ENCODE peak calls at places on chromosomes 5 and 9, in nine cellular contexts. U, K, V, A, N, T, H, X and B are unnamed samples.

GRCh38 chr5:127492854-127493738 is 24.3 kb upstream of the PRRC1 start:
- DNase-seq in U (peak; percentile 35), K (peak; percentile 54), V (peak; percentile 72), A (no peak), N (peak; percentile 30), T (peak; percentile 36), H (no peak), X (no peak), B (no peak)

GRCh38 chr5:124371121-124371706 is 375.2 kb downstream of the ZNF608 start:
- DNase-seq in U (no peak), K (no peak), V (peak; percentile 33), A (peak; percentile 49), N (no peak), T (peak; percentile 4), H (peak; percentile 18), X (no peak), B (peak; percentile 70)

GRCh38 chr5:93280518-93280917 is 300.5 kb downstream of the NR2F1-AS1 start:
- DNase-seq in U (no peak), K (no peak), V (no peak), A (no peak), N (peak; percentile 24), T (no peak), H (no peak), X (no peak), B (no peak)

GRCh38 chr5:125311743-125312142 is 565.3 kb upstream of the ZNF608 start:
- DNase-seq in U (no peak), K (no peak), V (peak; percentile 87), A (no peak), N (no peak), T (peak; percentile 94), H (no peak), X (no peak), B (no peak)

GRCh38 chr5:107968465-107968864 is 297.7 kb upstream of the EFNA5 start:
- DNase-seq in U (no peak), K (no peak), V (peak; percentile 62), A (no peak), N (no peak), T (peak; percentile 54), H (no peak), X (no peak), B (no peak)

GRCh38 chr5:135993248-135993893 is 35.4 kb upstream of the TGFBI start:
- DNase-seq in U (no peak), K (no peak), V (peak; percentile 68), A (no peak), N (no peak), T (peak; percentile 73), H (no peak), X (no peak), B (no peak)

GRCh38 chr5:62093981-62094380 is 212.0 kb upstream of the KIF2A start:
- DNase-seq in U (no peak), K (no peak), V (peak; percentile 26), A (no peak), N (no peak), T (peak; percentile 7), H (no peak), X (no peak), B (peak; percentile 44)

GRCh38 chr5:128349044-128349629 is 188.9 kb downstream of the FBN2 start:
- DNase-seq in U (no peak), K (peak; percentile 8), V (no peak), A (peak; percentile 28), N (no peak), T (peak; percentile 10), H (peak; percentile 27), X (no peak), B (peak; percentile 30)

GRCh38 chr5:79602884-79603283 is 9.4 kb upstream of the TENT2 start:
- DNase-seq in U (no peak), K (no peak), V (no peak), A (peak; percentile 66), N (no peak), T (no peak), H (no peak), X (no peak), B (no peak)

GRCh38 chr5:95781101-95781583 is 41.4 kb downstream of the GLRX start:
- DNase-seq in U (peak; percentile 66), K (peak; percentile 62), V (peak; percentile 93), A (peak; percentile 89), N (peak; percentile 73), T (peak; percentile 85), H (peak; percentile 84), X (peak; percentile 81), B (peak; percentile 75)

GRCh38 chr5:141371572-141372475 is 1.8 kb downstream of the PCDHGB3 start:
- DNase-seq in U (no peak), K (no peak), V (no peak), A (no peak), N (no peak), T (no peak), H (no peak), X (no peak), B (no peak)
- H3K9me3 ChIP-seq in U (peaks cover 6% of the 10 kb centered on the region), K (no peaks in the 10 kb centered on the region), V (no peaks in the 10 kb centered on the region), A (peaks cover 100% of the 10 kb centered on the region), N (peaks cover 53% of the 10 kb centered on the region), T (peaks cover 57% of the 10 kb centered on the region), H (no peaks in the 10 kb centered on the region), X (peaks cover 30% of the 10 kb centered on the region), B (peaks cover 47% of the 10 kb centered on the region)

GRCh38 chr9:136587145-136587943 is 41.5 kb upstream of the NOTCH1 start:
- DNase-seq in U (no peak), K (no peak), V (peak; percentile 63), A (peak; percentile 31), N (no peak), T (peak; percentile 48), H (peak; percentile 91), X (peak; percentile 86), B (peak; percentile 15)

GRCh38 chr9:136587944-136588662 is 42.3 kb upstream of the NOTCH1 start:
- DNase-seq in U (no peak), K (no peak), V (no peak), A (no peak), N (no peak), T (no peak), H (peak; percentile 73), X (no peak), B (no peak)

GRCh38 chr9:136590788-136591187 is 44.9 kb upstream of the NOTCH1 start:
- DNase-seq in U (no peak), K (no peak), V (no peak), A (no peak), N (no peak), T (no peak), H (no peak), X (no peak), B (no peak)

GRCh38 chr9:136589766-136590740 is 44.2 kb upstream of the NOTCH1 start:
- DNase-seq in U (no peak), K (no peak), V (no peak), A (no peak), N (no peak), T (no peak), H (no peak), X (no peak), B (no peak)

DNA sequence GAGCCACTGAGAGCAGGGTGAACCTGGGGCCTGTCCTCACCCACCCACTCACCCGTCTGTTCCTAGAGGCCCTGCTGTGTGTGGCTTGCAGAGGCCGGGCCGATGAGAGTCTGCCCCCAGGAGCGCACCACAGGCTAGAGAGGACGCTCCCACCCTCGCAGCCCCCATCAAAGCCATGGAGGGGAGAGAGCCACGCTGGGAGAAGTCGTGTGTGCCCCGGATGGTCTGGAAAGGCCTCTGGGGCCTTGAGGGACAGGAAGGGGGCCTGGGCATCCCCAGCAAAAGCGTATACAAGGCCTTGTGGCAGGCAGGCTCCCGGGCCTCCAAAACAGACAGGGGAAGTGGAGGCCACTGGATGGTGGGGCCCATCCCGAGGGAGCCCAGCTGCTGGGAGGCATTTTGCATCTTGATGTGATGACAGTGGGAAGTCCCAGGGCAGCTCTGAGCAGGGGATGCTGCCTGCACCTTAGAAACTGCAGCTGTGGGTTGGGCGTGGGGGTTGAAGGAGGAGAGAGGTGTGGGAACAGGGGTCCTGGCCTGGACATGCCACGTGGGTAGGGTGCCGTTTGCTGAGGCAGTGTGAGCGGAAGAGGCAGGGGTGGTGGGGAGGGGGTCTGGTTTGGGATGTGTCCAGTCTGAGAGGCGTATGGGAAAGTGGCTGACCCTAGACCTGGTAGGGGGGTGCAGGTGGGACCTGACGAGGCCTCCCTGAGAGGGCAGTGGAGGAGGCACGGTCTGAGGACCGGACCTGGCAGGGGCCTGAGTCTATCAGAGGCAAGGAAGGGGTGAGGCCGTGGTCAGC is 43.0 kb upstream of the NOTCH1 start:
- DNase-seq in U (no peak), K (no peak), V (no peak), A (no peak), N (no peak), T (no peak), H (no peak), X (no peak), B (no peak)
- H3K27me3 ChIP-seq in U (no peaks in the 10 kb centered on the region), K (no peaks in the 10 kb centered on the region), V (no peaks in the 10 kb centered on the region), A (peaks cover 13% of the 10 kb centered on the region), N (peaks cover 94% of the 10 kb centered on the region), T (peaks cover 7% of the 10 kb centered on the region), H (no peaks in the 10 kb centered on the region), X (no peaks in the 10 kb centered on the region), B (no peaks in the 10 kb centered on the region)

GRCh38 chr5:139374909-139375308 is 8.2 kb downstream of the SLC23A1 start:
- DNase-seq in U (no peak), K (no peak), V (no peak), A (peak; percentile 13), N (no peak), T (no peak), H (no peak), X (peak; percentile 18), B (no peak)

GRCh38 chr5:139378101-139378825 is 4.8 kb downstream of the SLC23A1 start:
- DNase-seq in U (no peak), K (no peak), V (no peak), A (no peak), N (no peak), T (no peak), H (no peak), X (peak; percentile 68), B (no peak)

GRCh38 chr5:139378941-139379361 is 4.1 kb downstream of the SLC23A1 start:
- DNase-seq in U (no peak), K (no peak), V (no peak), A (no peak), N (no peak), T (no peak), H (no peak), X (peak; percentile 42), B (no peak)

GRCh38 chr5:139376364-139376763 is 6.7 kb downstream of the SLC23A1 start:
- DNase-seq in U (no peak), K (no peak), V (no peak), A (no peak), N (no peak), T (no peak), H (no peak), X (no peak), B (no peak)

DNA sequence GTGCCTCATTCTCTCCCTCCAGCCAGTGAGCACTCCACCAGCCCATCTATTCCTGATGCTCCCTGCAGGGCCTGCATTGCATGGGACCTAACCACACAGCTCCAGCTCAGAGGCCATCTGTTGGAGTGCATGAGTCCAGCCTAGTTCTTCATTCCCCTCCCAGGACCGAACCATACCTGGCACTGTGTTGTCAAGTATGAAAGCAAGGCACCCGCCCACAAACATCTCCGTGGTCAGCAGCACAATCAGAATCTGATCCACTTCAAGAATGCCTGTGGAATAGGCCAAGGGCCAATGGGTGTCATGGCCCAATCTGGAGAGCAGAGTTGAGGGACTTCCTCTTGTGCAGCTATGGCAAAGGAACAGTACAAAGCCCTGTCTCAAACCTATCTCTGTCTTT is 5.9 kb downstream of the SLC23A1 start:
- DNase-seq in U (no peak), K (no peak), V (no peak), A (no peak), N (no peak), T (no peak), H (no peak), X (peak; percentile 19), B (no peak)
- H3K36me3 ChIP-seq in U (peaks cover under 1% of the 10 kb centered on the region), K (peaks cover under 1% of the 10 kb centered on the region), V (peaks cover 7% of the 10 kb centered on the region), A (peaks cover 16% of the 10 kb centered on the region), N (no peaks in the 10 kb centered on the region), T (peaks cover 21% of the 10 kb centered on the region), H (no peaks in the 10 kb centered on the region), X (peaks cover 4% of the 10 kb centered on the region), B (peaks cover 37% of the 10 kb centered on the region)

GRCh38 chr9:40911647-40912046 is 216.8 kb downstream of the FOXD4L6 start:
- DNase-seq in U (no peak), K (no peak), V (no peak), A (no peak), N (no peak), T (no peak), H (no peak), X (no peak), B (no peak)
- H3K9me3 ChIP-seq in U (peaks cover 80% of the 10 kb centered on the region), K (peaks cover 7% of the 10 kb centered on the region), V (peaks cover 4% of the 10 kb centered on the region), A (peaks cover 100% of the 10 kb centered on the region), N (peaks cover 60% of the 10 kb centered on the region), T (peaks cover 81% of the 10 kb centered on the region), H (peaks cover 52% of the 10 kb centered on the region), X (peaks cover 96% of the 10 kb centered on the region), B (peaks cover 9% of the 10 kb centered on the region)